ENCODE peak calls at places on chromosomes 11 and 22, in nine cellular contexts. D, G, P, B, K, R, A, H and E are unnamed samples.

GRCh38 chr22:42272431-42273004 is 2.1 kb upstream of the TCF20 start:
- DNase-seq in K (no peak), A (no peak), G (no peak), B (no peak), D (no peak), H (no peak), P (no peak), R (no peak), E (no peak)

GRCh38 chr11:6650980-6651379 is 4.6 kb downstream of the DCHS1 start:
- DNase-seq in H (no peak), B (no peak), G (no peak), A (no peak), D (no peak), K (no peak), P (no peak), R (no peak), E (no peak)

GRCh38 chr22:42758929-42759629 is 38.4 kb upstream of the A4GALT start:
- DNase-seq in D (no peak), R (no peak), K (no peak), P (no peak), A (no peak), H (no peak), G (no peak), B (no peak), E (no peak)

GRCh38 chr22:46107753-46108563 is 42.4 kb upstream of the PPARA start:
- DNase-seq in P (no peak), H (no peak), B (no peak), K (no peak), R (peak), A (no peak), G (no peak), D (no peak), E (no peak)

GRCh38 chr11:6357222-6357621 is 33.1 kb upstream of the SMPD1 start:
- DNase-seq in G (no peak), R (no peak), A (peak), H (no peak), K (peak), D (no peak), B (no peak), P (no peak), E (no peak)

GRCh38 chr11:47560431-47560830 is 5.0 kb upstream of the PTPMT1 start:
- DNase-seq in G (no peak), R (no peak), B (no peak), A (no peak), K (no peak), P (no peak), H (no peak), D (no peak), E (no peak)

GRCh38 chr11:44178381-44178780 is 82.9 kb downstream of the EXT2 start:
- DNase-seq in B (no peak), A (no peak), P (no peak), G (no peak), D (no peak), H (no peak), K (no peak), R (no peak), E (no peak)

GRCh38 chr22:19959043-19959586 is 17.5 kb upstream of the TXNRD2 start:
- DNase-seq in B (no peak), D (no peak), A (peak), G (no peak), P (no peak), K (no peak), R (no peak), H (no peak), E (peak)

GRCh38 chr11:131311746-131312145 is 58.7 kb upstream of the NTM start:
- DNase-seq in G (no peak), B (no peak), D (no peak), K (no peak), A (no peak), P (no peak), R (no peak), H (no peak), E (no peak)

GRCh38 chr22:37696657-37697539 is at the start of gene TRIOBP:
- DNase-seq in D (peak), P (peak), A (peak), H (peak), R (peak), B (peak), G (peak), K (peak), E (peak)

GRCh38 chr11:122202951-122203456 is 87.0 kb upstream of the BLID start:
- DNase-seq in P (no peak), B (no peak), A (peak), R (peak), D (no peak), K (peak), H (no peak), G (no peak), E (peak)

GRCh38 chr11:45853616-45854219 is 6.4 kb downstream of the CRY2 start:
- DNase-seq in A (no peak), P (no peak), G (no peak), D (no peak), H (peak), B (no peak), R (peak), K (no peak), E (no peak)

GRCh38 chr22:44024288-44024908 is at the start of gene PARVB:
- DNase-seq in B (no peak), G (no peak), K (no peak), H (no peak), R (no peak), A (no peak), D (no peak), P (no peak), E (peak)

GRCh38 chr22:19896665-19897355 is 42.1 kb upstream of the GNB1L start:
- DNase-seq in D (no peak), B (no peak), P (no peak), H (no peak), K (no peak), G (no peak), A (no peak), R (no peak), E (no peak)

GRCh38 chr11:44147751-44148150 is 52.3 kb downstream of the EXT2 start:
- DNase-seq in B (no peak), K (no peak), D (no peak), G (no peak), A (no peak), H (no peak), P (no peak), R (no peak), E (no peak)

GRCh38 chr22:32994046-32994827 is 63.9 kb downstream of the SYN3 start:
- DNase-seq in K (no peak), H (peak), G (no peak), P (no peak), R (peak), B (no peak), A (no peak), D (no peak), E (no peak)

GRCh38 chr22:30423296-30423958 is 2.1 kb upstream of the MTFP1 start:
- DNase-seq in K (peak), D (no peak), B (peak), A (peak), G (no peak), H (no peak), R (no peak), P (no peak), E (peak)

GRCh38 chr11:58330861-58331260 is 28.0 kb downstream of the OR5B17 start:
- DNase-seq in K (no peak), G (no peak), P (no peak), R (no peak), A (no peak), D (no peak), B (no peak), H (no peak), E (no peak)

GRCh38 chr11:61917357-61918109 is at the start of gene RAB3IL1:
- DNase-seq in H (peak), R (peak), K (peak), G (no peak), D (no peak), A (no peak), B (no peak), P (no peak), E (peak)

GRCh38 chr11:19673924-19674390 is 38.7 kb upstream of the NAV2 start:
- DNase-seq in B (no peak), K (peak), D (no peak), G (no peak), P (no peak), H (peak), A (peak), R (peak), E (no peak)

GRCh38 chr22:36923458-36923784 is 10.0 kb downstream of the CSF2RB start:
- DNase-seq in H (no peak), B (no peak), G (no peak), R (no peak), K (no peak), P (no peak), D (no peak), A (no peak), E (no peak)

GRCh38 chr11:113647108-113647507 is 59.0 kb downstream of the TMPRSS5 start:
- DNase-seq in R (no peak), B (no peak), K (no peak), A (no peak), P (no peak), D (no peak), G (no peak), H (no peak), E (no peak)

GRCh38 chr22:24805790-24806662 is at the start of gene SGSM1:
- DNase-seq in D (peak), B (peak), R (peak), A (peak), K (peak), H (peak), P (peak), G (peak), E (peak)

GRCh38 chr11:30960387-30960992 is 374.3 kb upstream of the MPPED2 start:
- DNase-seq in P (no peak), R (no peak), K (no peak), B (no peak), D (no peak), H (no peak), G (no peak), A (no peak), E (peak)

GRCh38 chr22:38953091-38953490 is 4.3 kb upstream of the APOBEC3A start:
- DNase-seq in B (no peak), A (peak), G (no peak), K (no peak), P (no peak), D (no peak), R (no peak), H (no peak), E (no peak)

GRCh38 chr11:85750646-85751045 is 60.3 kb downstream of the SYTL2 start:
- DNase-seq in D (no peak), K (no peak), R (no peak), A (no peak), H (no peak), B (no peak), P (no peak), G (no peak), E (no peak)

GRCh38 chr11:77035580-77035979 is 1.4 kb downstream of the B3GNT6 start:
- DNase-seq in B (no peak), A (no peak), D (peak), K (no peak), G (no peak), P (no peak), R (no peak), H (no peak), E (peak)

GRCh38 chr11:71338806-71339177 is 86.4 kb upstream of the SHANK2 start:
- DNase-seq in R (no peak), K (no peak), B (no peak), D (no peak), H (no peak), P (no peak), G (no peak), A (no peak), E (no peak)

GRCh38 chr11:1673841-1674193 is 23.2 kb upstream of the KRTAP5-6 start:
- DNase-seq in R (no peak), G (no peak), B (no peak), D (no peak), P (no peak), A (no peak), H (no peak), K (no peak), E (no peak)

GRCh38 chr11:33735426-33736147 is 636 bp downstream of the CD59 start:
- DNase-seq in D (no peak), A (peak), H (peak), P (peak), R (no peak), B (peak), G (no peak), K (no peak), E (no peak)

GRCh38 chr11:59728913-59729312 is 15.3 kb upstream of the OR10V1 start:
- DNase-seq in D (no peak), G (no peak), R (no peak), B (no peak), K (no peak), H (peak), P (no peak), A (no peak), E (no peak)

GRCh38 chr11:130516175-130516867 is 67.9 kb downstream of the ADAMTS15 start:
- DNase-seq in P (no peak), B (no peak), R (no peak), K (no peak), A (no peak), H (no peak), D (no peak), G (no peak), E (no peak)

GRCh38 chr11:71373791-71374454 is 74.3 kb downstream of the DHCR7 start:
- DNase-seq in A (no peak), H (no peak), G (no peak), K (no peak), P (no peak), D (no peak), B (no peak), R (no peak), E (no peak)

GRCh38 chr11:726278-726915 is 20.4 kb downstream of the EPS8L2 start:
- DNase-seq in D (peak), P (peak), R (no peak), G (no peak), H (peak), K (no peak), A (peak), B (peak), E (no peak)

GRCh38 chr11:13661074-13661623 is 7.3 kb upstream of the FAR1 start:
- DNase-seq in A (no peak), D (no peak), B (no peak), R (no peak), P (no peak), G (no peak), K (no peak), H (no peak), E (no peak)

GRCh38 chr11:13215157-13215556 is 62.4 kb upstream of the BMAL1 start:
- DNase-seq in D (peak), P (no peak), H (no peak), G (no peak), A (no peak), R (no peak), B (no peak), K (no peak), E (no peak)

GRCh38 chr11:69922015-69922595 is 102.9 kb upstream of the FGF3 start:
- DNase-seq in A (no peak), H (peak), B (no peak), K (no peak), D (no peak), R (no peak), P (no peak), G (no peak), E (no peak)

GRCh38 chr11:47917643-47918369 is 62.6 kb upstream of the PTPRJ start:
- DNase-seq in G (no peak), H (peak), K (no peak), R (no peak), D (peak), P (no peak), A (peak), B (no peak), E (peak)

GRCh38 chr11:84857746-84858145 is 769.4 kb downstream of the DLG2 start:
- DNase-seq in D (no peak), B (no peak), P (no peak), G (no peak), R (no peak), H (no peak), A (no peak), K (no peak), E (no peak)